ENCODE peak calls at places on chromosomes 3 and 15, in five cellular contexts. Q is Panc1, L is mammary epithelial cell, P is IMR-90, X is Caco-2. Z is an unnamed sample. For H3K9me3, the result is how much of the 10 kb centered on the place peaks cover.

GRCh38 chr3:11529281-11529680 is 114.4 kb downstream of the VGLL4 start:
- DNase-seq in Q (no peak), L (no peak), P (peak), X (no peak), Z (no peak)

GRCh38 chr15:62941719-62942118 is 100.8 kb upstream of the TPM1 start:
- DNase-seq in Q (no peak), L (no peak), P (peak), X (no peak), Z (no peak)

GRCh38 chr15:75751901-75752300 is 39.3 kb upstream of the CSPG4 start:
- DNase-seq in Q (no peak), L (no peak), P (no peak), X (no peak), Z (no peak)

GRCh38 chr3:39299279-39299678 is 19.4 kb upstream of the CX3CR1 start:
- DNase-seq in Q (no peak), L (no peak), P (no peak), X (no peak), Z (no peak)

GRCh38 chr15:93028632-93029612 is 60.1 kb downstream of the RGMA start:
- DNase-seq in Q (no peak), L (peak), P (peak), X (peak), Z (peak)

GRCh38 chr3:197874653-197875052 is 75.3 kb upstream of the RPL35A start:
- DNase-seq in Q (no peak), L (no peak), P (no peak), X (no peak), Z (no peak)

GRCh38 chr3:58536501-58537411 is at the start of gene ACOX2:
- DNase-seq in Q (no peak), L (no peak), P (peak), X (no peak), Z (no peak)

GRCh38 chr3:71397046-71397445 is 186.5 kb downstream of the FOXP1 start:
- DNase-seq in Q (peak), L (no peak), P (peak), X (no peak), Z (no peak)

GRCh38 chr15:86021281-86022264 is 58.1 kb upstream of the AGBL1 start:
- DNase-seq in Q (no peak), L (peak), P (no peak), X (no peak), Z (no peak)

GRCh38 chr3:189625566-189625965 is 5.6 kb upstream of the TP63 start:
- DNase-seq in Q (no peak), L (no peak), P (no peak), X (no peak), Z (no peak)

GRCh38 chr3:167406876-167407492 is 26.9 kb upstream of the ZBBX start:
- DNase-seq in Q (peak), L (peak), P (peak), X (peak), Z (peak)

GRCh38 chr15:40366204-40367037 is 8.4 kb downstream of the DISP2 start:
- DNase-seq in Q (no peak), L (no peak), P (no peak), X (no peak), Z (no peak)

GRCh38 chr3:14845180-14845579 is 26.4 kb downstream of the FGD5 start:
- DNase-seq in Q (no peak), L (no peak), P (no peak), X (no peak), Z (no peak)

GRCh38 chr3:143315766-143316165 is 196.2 kb downstream of the CHST2 start:
- DNase-seq in Q (no peak), L (no peak), P (no peak), X (no peak), Z (no peak)

GRCh38 chr3:161264771-161265343 is 43.7 kb downstream of the NMD3 start:
- DNase-seq in Q (no peak), L (no peak), P (peak), X (no peak), Z (no peak)

GRCh38 chr3:59709702-59710555 is 660.1 kb upstream of the CFAP20DC start:
- DNase-seq in Q (no peak), L (no peak), P (no peak), X (no peak), Z (no peak)

GRCh38 chr3:121747976-121748375 is 1.6 kb downstream of the GOLGB1 start:
- DNase-seq in Q (no peak), L (no peak), P (no peak), X (no peak), Z (no peak)

GRCh38 chr3:119880966-119881365 is 99.1 kb downstream of the NR1I2 start:
- DNase-seq in Q (no peak), L (peak), P (peak), X (no peak), Z (no peak)

GRCh38 chr3:87088984-87089841 is 98.3 kb upstream of the VGLL3 start:
- DNase-seq in Q (peak), L (peak), P (peak), X (no peak), Z (peak)

GRCh38 chr3:119794971-119795612 is 13.2 kb downstream of the NR1I2 start:
- DNase-seq in Q (no peak), L (no peak), P (no peak), X (peak), Z (no peak)

GRCh38 chr15:47870956-47871625 is 153.8 kb downstream of the SEMA6D start:
- DNase-seq in Q (no peak), L (peak), P (peak), X (no peak), Z (no peak)

GRCh38 chr3:13408890-13409289 is 11.2 kb downstream of the NUP210 start:
- DNase-seq in Q (no peak), L (no peak), P (no peak), X (no peak), Z (no peak)

GRCh38 chr3:14507345-14507741 is 32.8 kb downstream of the GRIP2 start:
- DNase-seq in Q (no peak), L (no peak), P (no peak), X (peak), Z (no peak)

GRCh38 chr15:45128971-45129639 is 574 bp downstream of the DUOXA1 start:
- DNase-seq in Q (no peak), L (no peak), P (no peak), X (no peak), Z (no peak)

DNA sequence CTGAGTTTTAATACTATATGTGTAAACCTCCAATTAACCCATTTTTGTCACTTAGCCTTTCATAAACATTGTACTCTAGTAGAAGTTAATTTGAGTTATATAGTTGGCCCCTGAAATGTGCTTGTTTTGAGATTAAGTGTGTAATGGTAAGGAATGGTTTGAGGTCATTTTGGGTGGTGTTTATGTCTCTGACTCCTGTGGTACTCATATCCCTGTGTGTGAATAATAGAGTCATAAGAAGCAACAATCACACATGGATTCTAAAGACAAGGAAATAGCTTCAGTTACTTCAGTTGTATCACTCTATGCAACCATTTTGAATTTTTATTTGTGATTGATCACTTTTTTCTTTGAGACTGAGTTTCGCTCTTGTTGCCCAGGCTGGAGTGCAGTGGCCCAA is 408.5 kb downstream of the MFSD1 start:
- DNase-seq in Q (no peak), L (no peak), P (no peak), X (no peak), Z (no peak)
- TF ChIP-seq CTCF in Q (no peak), L (no peak), P (no peak), X (no peak), Z (no peak)

GRCh38 chr15:25095179-25095578 is 140.4 kb downstream of the SNRPN start:
- DNase-seq in Q (no peak), L (no peak), P (no peak), X (no peak), Z (no peak)
- H3K9me3 ChIP-seq in Q (under half), L (under half), P (under half), X (under half), Z (under half)

GRCh38 chr3:2837893-2838292 is 272.3 kb downstream of the IL5RA start:
- DNase-seq in Q (no peak), L (no peak), P (no peak), X (no peak), Z (no peak)
- H3K4me3 ChIP-seq in Q (no peak), L (no peak), P (no peak), X (no peak), Z (no peak)

DNA sequence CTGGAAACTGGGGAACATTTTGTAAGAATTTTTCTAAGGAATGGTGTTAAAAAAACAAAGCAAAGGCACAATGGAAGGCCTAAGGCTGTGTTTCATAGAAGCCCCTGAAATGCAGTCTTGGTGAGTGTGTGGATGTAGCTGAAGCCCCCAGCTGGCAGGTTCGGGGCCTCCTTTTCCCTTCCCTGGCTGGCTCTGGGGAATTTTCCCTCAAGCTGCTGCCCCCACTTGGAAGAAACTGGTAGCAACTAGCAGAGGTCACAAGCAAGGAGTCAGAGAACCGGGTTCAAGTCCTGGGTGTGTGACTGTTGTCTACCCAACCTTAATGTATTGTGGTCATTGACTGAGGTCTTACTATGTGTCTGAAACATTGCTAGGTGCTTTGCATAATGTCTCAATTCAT is 85.3 kb upstream of the MYZAP start:
- DNase-seq in Q (no peak), L (no peak), P (no peak), X (peak), Z (no peak)
- TF ChIP-seq CTCF in Q (peak), L (no peak), P (no peak), X (peak), Z (no peak)

DNA sequence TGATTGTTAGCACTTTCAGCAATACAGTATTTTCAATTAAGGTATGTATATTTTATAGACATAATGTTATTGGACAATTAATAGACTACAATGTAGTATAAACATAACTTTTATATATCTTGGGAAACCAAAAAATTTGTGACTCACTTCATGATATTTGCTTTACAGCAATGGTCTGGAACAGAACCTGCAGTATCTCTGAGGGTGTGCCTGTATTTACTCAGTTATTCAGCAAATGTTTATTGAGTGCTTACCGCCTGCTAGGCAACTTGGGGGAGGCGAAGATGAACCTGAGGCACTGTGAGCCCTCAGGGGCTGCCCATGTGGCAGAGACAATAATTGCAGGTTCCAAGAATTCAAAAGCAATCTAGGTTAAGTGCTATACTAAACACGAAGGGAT is 144.8 kb downstream of the GABRB3 start:
- DNase-seq in Q (no peak), L (no peak), P (no peak), X (no peak), Z (no peak)
- H3K9me3 ChIP-seq in Q (under half), L (under half), P (under half), X (under half), Z (under half)

GRCh38 chr3:123618076-123618703 is 33.3 kb upstream of the HACD2 start:
- DNase-seq in Q (no peak), L (no peak), P (no peak), X (no peak), Z (no peak)
- H3K4me3 ChIP-seq in Q (no peak), L (peak), P (peak), X (no peak), Z (peak)

GRCh38 chr3:84967767-84968581 is 9.2 kb downstream of the CADM2 start:
- DNase-seq in Q (no peak), L (no peak), P (no peak), X (no peak), Z (no peak)

GRCh38 chr3:84962460-84962859 is 3.7 kb downstream of the CADM2 start:
- DNase-seq in Q (no peak), L (no peak), P (no peak), X (no peak), Z (no peak)

GRCh38 chr3:84963137-84963536 is 4.3 kb downstream of the CADM2 start:
- DNase-seq in Q (no peak), L (no peak), P (no peak), X (no peak), Z (no peak)

GRCh38 chr3:84961492-84962255 is 2.9 kb downstream of the CADM2 start:
- DNase-seq in Q (no peak), L (no peak), P (no peak), X (no peak), Z (no peak)

DNA sequence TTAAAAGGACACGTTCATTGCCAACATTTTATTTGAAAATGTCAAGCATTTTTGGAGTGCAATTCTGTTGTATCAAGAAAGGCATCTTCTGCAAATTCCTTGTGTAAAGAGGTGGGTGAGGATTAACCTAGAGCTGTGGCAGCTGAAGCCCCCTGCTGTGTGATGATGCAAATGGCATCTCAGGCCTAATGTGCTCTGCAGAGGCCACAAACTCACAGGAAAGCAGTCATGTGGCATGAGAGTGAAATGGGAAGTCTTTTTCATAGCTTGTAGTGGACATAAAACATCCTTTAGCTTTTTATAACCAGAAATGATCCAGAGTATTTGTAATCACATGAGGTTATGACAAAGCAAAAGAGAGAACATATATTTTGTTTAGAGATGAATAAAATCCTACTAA is 6.4 kb downstream of the CADM2 start:
- DNase-seq in Q (no peak), L (no peak), P (no peak), X (no peak), Z (no peak)
- TF ChIP-seq CTCF in Q (peak), L (no peak), P (no peak), X (peak), Z (no peak)

GRCh38 chr3:179493260-179493659 is 42.0 kb upstream of the GNB4 start:
- DNase-seq in Q (no peak), L (no peak), P (no peak), X (no peak), Z (no peak)

GRCh38 chr3:179495483-179495882 is 44.2 kb upstream of the GNB4 start:
- DNase-seq in Q (no peak), L (no peak), P (no peak), X (no peak), Z (no peak)
- H3K9me3 ChIP-seq in Q (under half), L (under half), P (under half), X (under half), Z (under half)

DNA sequence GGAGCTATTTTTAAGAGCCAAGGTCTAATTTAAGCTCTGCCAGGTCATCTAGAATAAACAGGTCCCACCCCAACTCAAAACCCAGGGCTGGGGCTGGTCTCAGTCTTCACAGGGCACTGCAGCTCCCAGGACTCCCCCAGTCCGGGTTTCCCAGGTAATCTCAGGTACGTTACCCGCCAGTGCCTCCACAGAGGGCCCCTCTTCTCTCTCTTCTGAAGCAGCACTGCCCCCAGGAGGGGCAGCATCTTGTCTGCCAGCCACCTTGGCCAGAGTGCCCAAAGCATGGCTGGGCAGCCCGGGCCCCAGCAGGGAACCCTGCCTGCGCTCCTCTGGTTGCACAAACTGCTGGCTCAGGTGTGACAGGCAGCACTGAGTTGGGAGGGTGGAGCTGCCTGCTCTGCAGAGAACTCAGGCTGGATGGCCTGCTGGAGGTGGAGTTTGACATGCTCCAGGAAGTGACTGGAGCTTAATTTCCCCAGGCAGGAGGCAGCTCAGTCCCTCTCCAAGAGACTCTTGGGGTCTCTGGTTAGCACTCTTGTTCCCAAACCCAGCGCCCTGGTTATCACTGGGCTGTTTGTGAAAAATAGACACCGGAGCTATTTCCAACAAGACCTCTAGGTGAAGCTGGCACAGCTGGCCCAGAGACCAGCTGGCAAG is at the start of gene PLA2G4F:
- DNase-seq in Q (no peak), L (peak), P (no peak), X (peak), Z (no peak)
- H3K4me3 ChIP-seq in Q (no peak), L (peak), P (no peak), X (peak), Z (no peak)

DNA sequence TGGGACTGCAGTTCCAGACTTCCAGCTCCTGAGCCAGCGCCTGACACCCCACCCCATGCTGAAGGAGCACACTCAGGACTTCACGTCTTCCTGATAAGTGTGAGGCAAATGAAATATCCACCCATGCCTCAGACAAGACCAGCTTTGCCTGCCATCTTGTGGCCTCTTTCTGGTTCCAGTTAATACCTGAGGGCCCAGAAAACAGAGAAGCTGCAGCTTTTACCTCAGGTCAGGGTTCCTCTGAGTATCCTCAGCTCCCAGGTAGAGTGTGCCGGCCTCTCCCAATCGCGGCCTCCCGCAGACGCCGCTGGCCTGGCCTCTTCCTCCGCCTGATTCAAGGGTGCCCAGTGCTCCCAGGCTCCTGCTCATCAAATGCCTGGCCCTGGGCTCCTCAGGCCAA is 5.1 kb upstream of the KLHL6 start:
- DNase-seq in Q (no peak), L (peak), P (no peak), X (peak), Z (no peak)
- TF ChIP-seq CTCF in Q (no peak), L (peak), P (no peak), X (peak), Z (no peak)

Z was measured in AG04450.